ENCODE peak calls at places on chromosomes 5 and 9, in five cellular contexts. B is adrenal gland; K is effector memory CD4-positive, alpha-beta T cell; G is uterus; L is mammary epithelial cell. T is an unnamed sample. For H3K4me1, the result is how much of the 10 kb centered on the place peaks cover.

GRCh38 chr5:108451269-108451668 is 69.4 kb upstream of the FBXL17 start:
- DNase-seq in B (no peak), K (no peak), G (no peak), L (no peak), T (no peak)

GRCh38 chr5:134813827-134814226 is 31.9 kb upstream of the C5orf24 start:
- DNase-seq in B (no peak), K (no peak), G (no peak), L (no peak), T (no peak)

GRCh38 chr5:132059696-132060500 is 557 bp upstream of the IL3 start:
- DNase-seq in B (peak), K (no peak), G (peak), L (no peak), T (peak)

GRCh38 chr9:77433675-77434445 is 214.3 kb downstream of the GNA14 start:
- DNase-seq in B (peak), K (peak), G (peak), L (peak), T (peak)

GRCh38 chr5:94693043-94693822 is 74.8 kb downstream of the SLF1 start:
- DNase-seq in B (no peak), K (no peak), G (no peak), L (peak), T (no peak)

GRCh38 chr5:61329729-61330128 is 2.3 kb upstream of the ZSWIM6 start:
- DNase-seq in B (no peak), K (no peak), G (no peak), L (no peak), T (no peak)

GRCh38 chr9:4238522-4238921 is 61.3 kb downstream of the GLIS3 start:
- DNase-seq in B (no peak), K (no peak), G (no peak), L (peak), T (no peak)

GRCh38 chr5:149550267-149550582 is 1.0 kb downstream of the CSNK1A1 start:
- DNase-seq in B (no peak), K (no peak), G (no peak), L (no peak), T (no peak)

GRCh38 chr5:153402550-153402949 is 87.9 kb upstream of the GRIA1 start:
- DNase-seq in B (no peak), K (no peak), G (no peak), L (no peak), T (no peak)

GRCh38 chr9:136050706-136051567 is 44.2 kb downstream of the NACC2 start:
- DNase-seq in B (no peak), K (no peak), G (no peak), L (peak), T (no peak)

GRCh38 chr9:136107953-136108647 is 10.6 kb downstream of the TMEM250 start:
- DNase-seq in B (no peak), K (no peak), G (no peak), L (peak), T (no peak)

GRCh38 chr5:16492398-16493175 is 27.0 kb upstream of the ZNF622 start:
- DNase-seq in B (no peak), K (no peak), G (peak), L (peak), T (no peak)

GRCh38 chr5:35415305-35415704 is 185.0 kb upstream of the PRLR start:
- DNase-seq in B (no peak), K (no peak), G (no peak), L (no peak), T (no peak)

GRCh38 chr5:60810438-60811085 is 33.5 kb downstream of the ELOVL7 start:
- DNase-seq in B (no peak), K (no peak), G (no peak), L (peak), T (no peak)

GRCh38 chr5:87888139-87888538 is 380.5 kb downstream of the TMEM161B start:
- DNase-seq in B (no peak), K (no peak), G (no peak), L (no peak), T (no peak)

GRCh38 chr5:19369561-19369960 is 618.4 kb downstream of the CDH18 start:
- DNase-seq in B (no peak), K (no peak), G (no peak), L (no peak), T (no peak)

DNA sequence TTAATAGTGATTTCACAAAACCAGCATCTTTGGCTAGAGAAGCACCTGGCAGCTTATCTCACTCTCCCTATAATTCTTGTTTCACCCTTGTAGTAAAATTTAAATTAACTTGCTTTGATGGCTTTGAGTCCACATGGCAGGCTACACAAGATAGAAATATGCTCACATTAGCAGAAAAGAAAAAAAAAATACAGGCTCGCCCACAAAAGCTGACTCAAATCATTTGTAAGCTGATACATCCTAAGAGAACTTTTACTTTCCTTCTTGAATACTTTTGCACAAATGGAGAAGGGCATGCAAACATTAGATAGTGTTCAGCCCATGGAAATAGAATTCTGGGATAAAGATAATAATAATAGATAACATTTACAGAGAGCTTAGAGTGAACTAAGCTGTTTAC is 36.2 kb downstream of the TNFSF15 start:
- DNase-seq in B (no peak), K (no peak), G (no peak), L (peak), T (no peak)
- H3K4me3 ChIP-seq in B (no peak), K (no peak), G (no peak), L (no peak), T (no peak)

GRCh38 chr5:851553-851952 is 767 bp upstream of the ZDHHC11 start:
- DNase-seq in B (no peak), K (no peak), G (no peak), L (no peak), T (no peak)

GRCh38 chr5:850511-851006 is at the start of gene ZDHHC11:
- DNase-seq in B (no peak), K (no peak), G (peak), L (no peak), T (no peak)

GRCh38 chr5:851076-851475 is 290 bp upstream of the ZDHHC11 start:
- DNase-seq in B (no peak), K (no peak), G (no peak), L (no peak), T (no peak)

GRCh38 chr5:852431-853401 is 1.9 kb upstream of the ZDHHC11 start:
- DNase-seq in B (no peak), K (no peak), G (no peak), L (no peak), T (no peak)

GRCh38 chr5:852018-852417 is 1.2 kb upstream of the ZDHHC11 start:
- DNase-seq in B (no peak), K (no peak), G (no peak), L (no peak), T (no peak)
- H3K4me1 ChIP-seq in B (under half), K (under half), G (under half), L (under half), T (under half)

DNA sequence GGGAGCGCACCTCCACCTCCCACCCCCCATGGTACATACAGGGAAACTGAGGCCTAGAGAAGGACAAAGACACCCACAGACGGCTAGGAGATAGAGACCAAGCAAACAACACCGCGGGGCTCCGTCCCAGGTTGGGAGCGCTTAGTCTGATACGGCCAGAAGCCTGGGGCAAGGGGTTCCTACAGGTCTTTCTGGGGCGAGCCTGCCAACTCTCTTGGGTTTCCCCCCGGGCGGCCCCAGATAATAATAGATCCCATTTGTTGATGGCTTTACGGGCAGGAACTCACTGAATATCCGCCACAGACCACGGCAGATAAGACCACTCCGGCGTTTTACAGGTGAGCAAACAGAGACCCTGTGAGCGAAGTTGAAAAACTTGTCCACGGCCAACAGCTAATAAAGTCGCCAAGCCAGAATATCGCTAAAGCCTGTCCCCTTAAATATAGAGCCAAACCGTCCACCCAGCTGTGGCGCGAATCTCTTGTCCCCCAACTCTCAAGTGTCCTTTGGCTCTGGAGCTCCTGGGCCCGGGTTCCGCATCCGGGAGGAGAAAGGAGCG is 5.1 kb upstream of the EBF1 start:
- DNase-seq in B (no peak), K (no peak), G (no peak), L (no peak), T (no peak)
- H3K4me3 ChIP-seq in B (no peak), K (no peak), G (no peak), L (no peak), T (no peak)

DNA sequence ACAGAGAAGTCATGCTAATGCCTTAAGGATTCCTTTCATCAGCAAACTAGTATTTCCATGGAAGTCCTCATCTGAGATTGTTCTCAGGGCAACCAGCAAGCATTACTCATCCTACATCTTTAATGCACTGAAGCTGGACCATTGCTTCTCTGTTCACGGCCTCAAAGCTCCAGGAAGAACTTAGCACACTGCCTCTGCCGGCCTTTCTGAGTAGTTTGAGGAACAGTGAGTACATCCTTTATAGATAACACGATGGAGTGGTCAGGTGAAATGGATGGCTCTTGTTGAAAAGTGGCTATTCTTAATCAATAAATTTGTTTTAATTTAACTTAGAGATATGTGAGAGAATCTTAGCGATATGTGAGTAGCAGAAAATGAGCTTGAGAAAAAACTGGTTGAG is 35.8 kb downstream of the MEGF10 start:
- DNase-seq in B (no peak), K (no peak), G (no peak), L (no peak), T (no peak)
- H3K4me1 ChIP-seq in B (under half), K (under half), G (under half), L (under half), T (under half)

DNA sequence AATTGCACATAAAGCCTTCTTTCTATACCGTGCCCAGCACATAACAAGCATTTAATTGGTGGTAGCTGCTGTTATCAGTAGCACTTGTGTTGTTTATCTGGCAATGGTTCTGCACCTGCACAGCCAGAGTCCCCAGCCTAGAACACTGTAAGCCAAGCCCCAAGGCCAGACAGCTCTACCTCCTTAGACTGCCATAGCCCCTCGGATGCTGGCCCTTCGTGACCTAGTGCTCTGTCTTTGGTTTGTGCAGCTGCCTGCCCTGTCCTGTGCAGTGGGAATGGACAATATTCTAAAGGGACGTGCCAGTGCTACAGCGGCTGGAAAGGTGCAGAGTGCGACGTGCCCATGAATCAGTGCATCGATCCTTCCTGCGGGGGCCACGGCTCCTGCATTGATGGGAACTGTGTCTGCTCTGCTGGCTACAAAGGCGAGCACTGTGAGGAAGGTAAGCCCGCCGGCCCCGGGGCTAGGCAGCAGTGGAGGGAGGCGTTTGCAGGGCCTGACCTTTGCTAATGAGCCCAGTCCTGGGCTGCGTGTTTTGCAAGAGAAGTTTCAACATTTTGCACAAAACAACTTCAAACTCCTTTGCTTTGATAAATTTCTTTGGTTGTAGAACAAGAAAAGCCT is 173.3 kb upstream of the WWC1 start:
- DNase-seq in B (no peak), K (no peak), G (no peak), L (no peak), T (no peak)
- H3K4me3 ChIP-seq in B (no peak), K (no peak), G (no peak), L (no peak), T (no peak)

DNA sequence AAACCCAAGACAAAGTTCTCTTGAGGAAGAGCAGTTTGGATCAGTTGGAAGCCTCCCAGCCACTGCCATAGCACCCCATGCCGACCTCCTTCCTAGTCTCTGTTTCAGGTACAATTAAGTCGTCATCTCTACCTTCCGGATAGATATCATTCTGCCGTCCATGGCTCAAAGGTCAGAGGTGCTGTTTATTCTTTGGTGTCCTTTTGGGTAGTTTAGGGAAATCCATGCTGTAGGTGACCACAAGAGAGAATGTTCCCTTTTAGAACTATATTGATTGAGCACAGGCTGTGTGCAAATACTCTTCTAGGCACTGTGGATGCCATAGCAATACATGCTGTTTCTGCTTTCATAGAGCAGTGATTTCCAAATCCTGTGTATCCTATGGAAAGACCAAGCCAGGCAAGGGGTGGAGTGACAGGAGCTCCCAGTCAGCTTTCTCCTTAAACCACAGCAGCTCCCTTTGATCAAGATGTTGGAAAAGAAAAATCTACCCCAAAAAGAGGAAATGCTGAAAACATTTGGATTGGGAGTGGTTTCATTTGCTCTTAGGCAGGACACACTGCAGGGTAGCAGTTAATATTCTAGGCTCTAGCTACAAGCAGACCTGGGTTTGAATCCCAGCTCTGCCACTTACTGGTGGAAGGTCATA is 127.9 kb downstream of the PALM2AKAP2 start:
- DNase-seq in B (no peak), K (no peak), G (no peak), L (no peak), T (no peak)
- H3K4me1 ChIP-seq in B (under half), K (under half), G (under half), L (under half), T (under half)

DNA sequence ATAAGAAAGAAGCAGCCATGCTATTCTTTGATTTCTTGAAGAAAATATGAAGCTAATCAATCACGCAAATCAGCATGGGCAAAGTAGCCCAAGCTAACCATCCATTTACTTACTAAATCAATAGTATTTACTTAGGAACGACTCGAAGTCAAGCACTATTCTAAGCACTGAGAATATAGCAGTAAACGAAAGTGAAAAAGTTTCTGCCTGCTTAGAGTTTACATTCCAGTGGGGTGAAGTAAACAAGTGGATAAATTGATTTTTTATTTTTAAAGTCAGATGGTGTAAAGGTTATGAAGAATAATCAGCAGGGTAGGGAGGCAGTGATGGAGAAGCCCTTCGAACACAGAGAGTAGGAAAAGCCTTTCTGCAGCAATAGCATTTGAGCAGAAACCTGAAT is 5.5 kb downstream of the TSTD2 start:
- DNase-seq in B (no peak), K (no peak), G (no peak), L (no peak), T (no peak)
- H3K4me3 ChIP-seq in B (no peak), K (no peak), G (no peak), L (no peak), T (no peak)

GRCh38 chr5:5198815-5199214 is 58.7 kb downstream of the ADAMTS16 start:
- DNase-seq in B (no peak), K (no peak), G (no peak), L (no peak), T (no peak)
- H3K4me1 ChIP-seq in B (under half), K (under half), G (under half), L (under half), T (under half)

GRCh38 chr5:54091416-54092130 is 218.8 kb downstream of the ARL15 start:
- DNase-seq in B (no peak), K (no peak), G (no peak), L (peak), T (no peak)

GRCh38 chr5:54093081-54093492 is 217.3 kb downstream of the ARL15 start:
- DNase-seq in B (no peak), K (no peak), G (no peak), L (peak), T (no peak)

GRCh38 chr5:54087436-54087835 is 222.9 kb downstream of the ARL15 start:
- DNase-seq in B (no peak), K (no peak), G (no peak), L (peak), T (no peak)

GRCh38 chr5:54088081-54088480 is 222.3 kb downstream of the ARL15 start:
- DNase-seq in B (no peak), K (no peak), G (no peak), L (no peak), T (no peak)

GRCh38 chr5:54090495-54091084 is 219.8 kb downstream of the ARL15 start:
- DNase-seq in B (no peak), K (no peak), G (no peak), L (peak), T (no peak)
- H3K4me3 ChIP-seq in B (no peak), K (no peak), G (no peak), L (no peak), T (no peak)

T was measured in tibial nerve.